ENCODE peak calls at places on chromosomes 7 and 10, in eight cellular contexts. V, T, A, W, C, F, U and M are unnamed samples.

GRCh38 chr10:74842301-74842700 is 15.9 kb downstream of the KAT6B start:
- DNase-seq in V (no peak), T (no peak), A (no peak), W (no peak), C (no peak), F (no peak), U (no peak), M (no peak)

GRCh38 chr10:30882281-30882680 is 149.4 kb downstream of the ZNF438 start:
- DNase-seq in V (no peak), T (peak), A (peak), W (no peak), C (no peak), F (no peak), U (peak), M (no peak)

GRCh38 chr7:27199820-27200760 is at the start of gene HOXA13:
- DNase-seq in V (peak), T (peak), A (no peak), W (peak), C (peak), F (peak), U (no peak), M (no peak)

GRCh38 chr7:151990567-151990966 is 34.3 kb downstream of the GALNTL5 start:
- DNase-seq in V (no peak), T (peak), A (no peak), W (no peak), C (peak), F (no peak), U (no peak), M (no peak)

GRCh38 chr7:68321076-68321639 is 1277.1 kb upstream of the AUTS2 start:
- DNase-seq in V (peak), T (no peak), A (no peak), W (no peak), C (peak), F (peak), U (no peak), M (peak)

GRCh38 chr10:129305046-129305445 is 162.0 kb upstream of the MGMT start:
- DNase-seq in V (no peak), T (no peak), A (no peak), W (no peak), C (no peak), F (no peak), U (no peak), M (peak)

GRCh38 chr7:44847509-44847919 is 373 bp downstream of the H2AZ2 start:
- DNase-seq in V (peak), T (peak), A (peak), W (peak), C (peak), F (peak), U (peak), M (peak)

GRCh38 chr10:23702977-23703414 is 264.1 kb downstream of the OTUD1 start:
- DNase-seq in V (peak), T (peak), A (peak), W (peak), C (peak), F (peak), U (peak), M (peak)

GRCh38 chr7:39582536-39582935 is 16.3 kb downstream of the YAE1 start:
- DNase-seq in V (no peak), T (no peak), A (no peak), W (no peak), C (no peak), F (no peak), U (no peak), M (no peak)

GRCh38 chr7:1884583-1885350 is 214.7 kb downstream of the ELFN1 start:
- DNase-seq in V (no peak), T (peak), A (no peak), W (no peak), C (no peak), F (no peak), U (no peak), M (no peak)

GRCh38 chr7:156160811-156161210 is 348.5 kb upstream of the SHH start:
- DNase-seq in V (peak), T (no peak), A (no peak), W (no peak), C (peak), F (no peak), U (no peak), M (no peak)

GRCh38 chr7:54764861-54765260 is 5.8 kb upstream of the SEC61G start:
- DNase-seq in V (no peak), T (no peak), A (no peak), W (no peak), C (no peak), F (no peak), U (no peak), M (no peak)

GRCh38 chr10:3948843-3949242 is 163.8 kb upstream of the KLF6 start:
- DNase-seq in V (no peak), T (no peak), A (peak), W (no peak), C (peak), F (peak), U (no peak), M (no peak)

GRCh38 chr10:34911661-34912205 is 96.6 kb upstream of the PARD3 start:
- DNase-seq in V (no peak), T (peak), A (no peak), W (no peak), C (no peak), F (no peak), U (no peak), M (no peak)

GRCh38 chr10:61390841-61391240 is 62.3 kb downstream of the TMEM26 start:
- DNase-seq in V (no peak), T (no peak), A (no peak), W (no peak), C (no peak), F (no peak), U (no peak), M (no peak)
- H3K4me3 ChIP-seq in V (no peak), T (no peak), A (no peak), W (no peak), C (no peak), F (no peak), U (no peak), M (no peak)

GRCh38 chr7:47839381-47839780 is 108.9 kb downstream of the PKD1L1 start:
- DNase-seq in V (no peak), T (no peak), A (no peak), W (no peak), C (no peak), F (no peak), U (no peak), M (no peak)

GRCh38 chr7:47832105-47832715 is 116.1 kb downstream of the PKD1L1 start:
- DNase-seq in V (no peak), T (no peak), A (no peak), W (no peak), C (no peak), F (no peak), U (no peak), M (no peak)

GRCh38 chr7:47833211-47833610 is 115.1 kb downstream of the PKD1L1 start:
- DNase-seq in V (no peak), T (no peak), A (no peak), W (peak), C (no peak), F (no peak), U (no peak), M (no peak)

GRCh38 chr7:47836513-47837202 is 111.6 kb downstream of the PKD1L1 start:
- DNase-seq in V (no peak), T (no peak), A (no peak), W (no peak), C (no peak), F (no peak), U (no peak), M (no peak)

DNA sequence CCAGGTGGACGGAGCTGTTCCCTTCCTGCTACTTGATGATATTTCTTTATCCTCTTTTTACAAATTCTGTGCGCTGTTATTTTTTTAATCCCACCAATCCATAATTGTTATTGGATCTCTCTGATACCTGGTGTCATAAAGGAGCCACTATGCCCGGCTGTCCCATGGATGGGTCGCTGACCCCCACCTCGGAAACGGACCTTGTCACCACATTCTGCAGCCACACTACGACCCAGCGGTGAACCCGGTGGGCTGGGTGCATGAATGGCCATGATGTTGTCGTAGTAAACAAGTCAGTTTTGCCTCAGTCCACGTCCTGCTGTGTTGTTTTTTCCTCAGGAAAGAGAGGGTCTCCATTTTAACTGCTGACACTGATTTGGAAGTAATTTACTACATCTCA is 112.2 kb downstream of the PKD1L1 start:
- DNase-seq in V (no peak), T (no peak), A (no peak), W (no peak), C (no peak), F (no peak), U (no peak), M (no peak)
- TF ChIP-seq CTCF in V (no peak), T (no peak), A (no peak), W (no peak), C (no peak), F (no peak), U (no peak), M (no peak)

GRCh38 chr10:62625484-62625883 is 179.0 kb upstream of the ADO start:
- DNase-seq in V (no peak), T (no peak), A (no peak), W (no peak), C (no peak), F (no peak), U (no peak), M (peak)
- H3K4me3 ChIP-seq in V (no peak), T (no peak), A (no peak), W (no peak), C (no peak), F (no peak), U (no peak), M (no peak)

DNA sequence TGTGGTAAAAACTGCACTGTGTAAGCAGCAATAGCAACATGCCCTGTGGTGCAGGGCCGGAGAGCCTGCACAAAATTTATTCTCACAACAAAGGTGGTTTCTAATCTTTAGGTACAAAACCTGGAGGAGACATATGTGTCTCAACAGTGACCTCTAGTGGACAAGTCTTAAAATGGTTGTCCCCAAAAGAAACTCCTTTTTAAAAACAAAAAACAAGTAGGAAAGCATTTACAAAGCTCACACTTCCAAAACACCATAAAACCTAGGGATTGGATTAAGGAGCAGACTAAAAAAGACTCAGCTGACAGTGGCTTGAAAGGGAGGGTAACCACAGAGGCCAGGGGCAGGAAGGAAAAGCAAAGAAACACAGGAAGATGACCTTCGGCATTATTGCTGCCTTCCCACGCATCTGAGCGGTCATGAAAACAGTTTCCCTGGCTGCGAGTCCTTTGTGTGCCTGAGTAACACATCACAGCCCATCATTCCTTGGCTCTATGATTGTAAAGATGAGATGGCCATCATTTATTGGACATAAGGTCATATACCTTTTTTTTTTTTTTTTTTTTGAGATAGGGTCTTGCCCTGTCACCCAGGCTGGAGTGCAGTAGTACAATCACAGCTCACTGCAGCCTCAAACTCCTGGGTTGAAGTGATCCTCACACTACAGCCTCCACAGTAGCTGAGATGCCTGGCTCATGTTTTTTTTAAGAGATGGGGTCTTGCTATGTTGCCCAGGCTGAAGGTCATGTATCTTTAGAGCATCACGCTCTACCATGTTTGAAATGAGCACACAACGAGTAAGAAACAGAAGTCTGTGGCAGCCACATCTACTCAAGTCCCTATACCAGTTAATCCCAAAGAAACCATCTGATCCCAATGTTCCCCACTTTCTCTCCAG is 39.5 kb downstream of the RSU1 start:
- DNase-seq in V (peak), T (peak), A (peak), W (peak), C (peak), F (peak), U (peak), M (peak)
- TF ChIP-seq CTCF in V (peak), T (peak), A (peak), W (peak), C (peak), F (peak), U (peak), M (peak)

GRCh38 chr7:80298201-80298600 is 163.6 kb downstream of the GNAI1 start:
- DNase-seq in V (no peak), T (no peak), A (peak), W (no peak), C (no peak), F (no peak), U (no peak), M (no peak)
- H3K4me3 ChIP-seq in V (no peak), T (no peak), A (no peak), W (no peak), C (no peak), F (no peak), U (no peak), M (no peak)

GRCh38 chr7:108459922-108460551 is 3.8 kb upstream of the NRCAM start:
- DNase-seq in V (peak), T (peak), A (peak), W (peak), C (peak), F (peak), U (peak), M (peak)
- TF ChIP-seq CTCF in V (peak), T (peak), A (peak), W (peak), C (peak), F (peak), U (peak), M (peak)

GRCh38 chr10:16439294-16439693 is 2.5 kb downstream of the PTER start:
- DNase-seq in V (no peak), T (peak), A (peak), W (no peak), C (no peak), F (no peak), U (peak), M (no peak)

GRCh38 chr10:16442914-16443313 is 6.1 kb downstream of the PTER start:
- DNase-seq in V (no peak), T (no peak), A (no peak), W (no peak), C (no peak), F (no peak), U (no peak), M (no peak)

GRCh38 chr10:16437540-16437894 is 707 bp downstream of the PTER start:
- DNase-seq in V (no peak), T (no peak), A (no peak), W (peak), C (no peak), F (no peak), U (no peak), M (no peak)

GRCh38 chr10:16441106-16441850 is 4.5 kb downstream of the PTER start:
- DNase-seq in V (no peak), T (peak), A (no peak), W (no peak), C (no peak), F (no peak), U (peak), M (no peak)

GRCh38 chr10:16440396-16441105 is 3.7 kb downstream of the PTER start:
- DNase-seq in V (peak), T (no peak), A (no peak), W (no peak), C (no peak), F (no peak), U (no peak), M (no peak)
- H3K4me3 ChIP-seq in V (no peak), T (no peak), A (no peak), W (peak), C (no peak), F (no peak), U (no peak), M (no peak)